ENCODE peak calls at places on chromosome 5, in four cellular contexts. One of them, this sample, is unnamed.

GRCh38 chr5:44809215-44809955 is 638 bp downstream of the MRPS30 start:
- DNase-seq in heart left ventricle: peak
- DNase-seq in Peyer's patch: peak
- DNase-seq in endodermal cell: peak
- DNase-seq in this sample: peak

GRCh38 chr5:4537489-4537888 is 602.6 kb upstream of the ADAMTS16 start:
- DNase-seq in heart left ventricle: no peak
- DNase-seq in Peyer's patch: no peak
- DNase-seq in endodermal cell: no peak
- DNase-seq in this sample: no peak

GRCh38 chr5:61082516-61083280 is 79.6 kb downstream of the SMIM15 start:
- DNase-seq in heart left ventricle: no peak
- DNase-seq in Peyer's patch: no peak
- DNase-seq in endodermal cell: no peak
- DNase-seq in this sample: no peak

GRCh38 chr5:139445325-139446170 is 6.2 kb upstream of the DNAJC18 start:
- DNase-seq in heart left ventricle: no peak
- DNase-seq in Peyer's patch: no peak
- DNase-seq in endodermal cell: no peak
- DNase-seq in this sample: no peak

GRCh38 chr5:1383344-1383743 is 38.4 kb upstream of the CLPTM1L start:
- DNase-seq in heart left ventricle: no peak
- DNase-seq in Peyer's patch: no peak
- DNase-seq in endodermal cell: no peak
- DNase-seq in this sample: no peak

GRCh38 chr5:67515020-67515689 is 318.6 kb upstream of the CD180 start:
- DNase-seq in heart left ventricle: no peak
- DNase-seq in Peyer's patch: no peak
- DNase-seq in endodermal cell: no peak
- DNase-seq in this sample: no peak

GRCh38 chr5:142435410-142436115 is 110.7 kb upstream of the SPRY4 start:
- DNase-seq in heart left ventricle: no peak
- DNase-seq in Peyer's patch: no peak
- DNase-seq in endodermal cell: peak
- DNase-seq in this sample: no peak

GRCh38 chr5:57032151-57032551 is 80.2 kb upstream of the MIER3 start:
- DNase-seq in heart left ventricle: no peak
- DNase-seq in Peyer's patch: no peak
- DNase-seq in endodermal cell: no peak
- DNase-seq in this sample: no peak

GRCh38 chr5:143316844-143317631 is 86.4 kb downstream of the NR3C1 start:
- DNase-seq in heart left ventricle: no peak
- DNase-seq in Peyer's patch: no peak
- DNase-seq in endodermal cell: no peak
- DNase-seq in this sample: no peak

GRCh38 chr5:177462702-177463101 is 10.7 kb downstream of the DBN1 start:
- DNase-seq in heart left ventricle: no peak
- DNase-seq in Peyer's patch: no peak
- DNase-seq in endodermal cell: no peak
- DNase-seq in this sample: no peak
- H3K27ac ChIP-seq in heart left ventricle: peak
- H3K27ac ChIP-seq in Peyer's patch: no peak
- H3K27ac ChIP-seq in endodermal cell: no peak
- H3K27ac ChIP-seq in this sample: peak

GRCh38 chr5:137758121-137758520 is 4.0 kb upstream of the HNRNPA0 start:
- DNase-seq in heart left ventricle: no peak
- DNase-seq in Peyer's patch: no peak
- DNase-seq in endodermal cell: no peak
- DNase-seq in this sample: no peak

GRCh38 chr5:137760294-137761019 is 6.3 kb upstream of the HNRNPA0 start:
- DNase-seq in heart left ventricle: no peak
- DNase-seq in Peyer's patch: no peak
- DNase-seq in endodermal cell: no peak
- DNase-seq in this sample: no peak

GRCh38 chr5:137758719-137759312 is 4.7 kb upstream of the HNRNPA0 start:
- DNase-seq in heart left ventricle: no peak
- DNase-seq in Peyer's patch: no peak
- DNase-seq in endodermal cell: no peak
- DNase-seq in this sample: no peak

GRCh38 chr5:137754961-137755762 is 999 bp upstream of the HNRNPA0 start:
- DNase-seq in heart left ventricle: no peak
- DNase-seq in Peyer's patch: no peak
- DNase-seq in endodermal cell: no peak
- DNase-seq in this sample: no peak

GRCh38 chr5:137757634-137758033 is 3.5 kb upstream of the HNRNPA0 start:
- DNase-seq in heart left ventricle: no peak
- DNase-seq in Peyer's patch: no peak
- DNase-seq in endodermal cell: no peak
- DNase-seq in this sample: no peak
- TF ChIP-seq CTCF in heart left ventricle: no peak
- TF ChIP-seq CTCF in Peyer's patch: no peak
- TF ChIP-seq CTCF in endodermal cell: no peak
- TF ChIP-seq CTCF in this sample: no peak

GRCh38 chr5:37198842-37199241 is 50.3 kb downstream of the CPLANE1 start:
- DNase-seq in heart left ventricle: no peak
- DNase-seq in Peyer's patch: no peak
- DNase-seq in endodermal cell: no peak
- DNase-seq in this sample: no peak

GRCh38 chr5:37198066-37198465 is 51.1 kb downstream of the CPLANE1 start:
- DNase-seq in heart left ventricle: no peak
- DNase-seq in Peyer's patch: no peak
- DNase-seq in endodermal cell: no peak
- DNase-seq in this sample: no peak

GRCh38 chr5:37197340-37198050 is 51.7 kb downstream of the CPLANE1 start:
- DNase-seq in heart left ventricle: no peak
- DNase-seq in Peyer's patch: no peak
- DNase-seq in endodermal cell: peak
- DNase-seq in this sample: no peak
- H3K4me3 ChIP-seq in heart left ventricle: peak
- H3K4me3 ChIP-seq in Peyer's patch: no peak
- H3K4me3 ChIP-seq in endodermal cell: no peak
- H3K4me3 ChIP-seq in this sample: peak

GRCh38 chr5:151775025-151775606 is 3.4 kb downstream of the G3BP1 start:
- DNase-seq in heart left ventricle: no peak
- DNase-seq in Peyer's patch: no peak
- DNase-seq in endodermal cell: no peak
- DNase-seq in this sample: no peak

GRCh38 chr5:151772029-151772867 is 494 bp downstream of the G3BP1 start:
- DNase-seq in heart left ventricle: peak
- DNase-seq in Peyer's patch: peak
- DNase-seq in endodermal cell: peak
- DNase-seq in this sample: peak

GRCh38 chr5:151771259-151772028 is at the start of gene G3BP1:
- DNase-seq in heart left ventricle: peak
- DNase-seq in Peyer's patch: peak
- DNase-seq in endodermal cell: peak
- DNase-seq in this sample: peak

GRCh38 chr5:151772868-151773561 is 1.3 kb downstream of the G3BP1 start:
- DNase-seq in heart left ventricle: no peak
- DNase-seq in Peyer's patch: no peak
- DNase-seq in endodermal cell: no peak
- DNase-seq in this sample: no peak

GRCh38 chr5:151773979-151774378 is 2.2 kb downstream of the G3BP1 start:
- DNase-seq in heart left ventricle: no peak
- DNase-seq in Peyer's patch: no peak
- DNase-seq in endodermal cell: no peak
- DNase-seq in this sample: no peak
- H3K27ac ChIP-seq in heart left ventricle: no peak
- H3K27ac ChIP-seq in Peyer's patch: no peak
- H3K27ac ChIP-seq in endodermal cell: no peak
- H3K27ac ChIP-seq in this sample: peak

DNA sequence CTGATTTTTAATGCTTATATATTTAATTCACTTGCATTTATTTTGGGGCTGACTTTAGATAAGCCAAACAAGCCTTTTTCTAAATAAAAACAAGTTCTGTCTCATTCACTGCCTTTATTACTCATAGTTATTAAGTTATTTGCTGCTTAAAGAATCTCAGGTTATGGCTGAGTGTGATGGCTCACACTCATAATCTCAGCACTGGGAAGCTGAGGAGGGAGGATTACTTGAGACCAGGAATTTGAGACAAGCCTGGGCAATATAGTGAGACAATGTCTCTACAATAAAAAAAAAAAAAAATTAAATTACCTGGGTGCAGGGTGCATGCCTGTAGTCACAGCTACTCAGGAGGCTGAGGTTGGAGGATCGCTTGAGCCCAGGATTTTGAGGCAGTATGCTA is 85.0 kb upstream of the MAN2A1 start:
- DNase-seq in heart left ventricle: no peak
- DNase-seq in Peyer's patch: no peak
- DNase-seq in endodermal cell: no peak
- DNase-seq in this sample: no peak
- TF ChIP-seq CTCF in heart left ventricle: no peak
- TF ChIP-seq CTCF in Peyer's patch: no peak
- TF ChIP-seq CTCF in endodermal cell: no peak
- TF ChIP-seq CTCF in this sample: no peak

GRCh38 chr5:171630047-171630669 is 155.5 kb upstream of the SMIM23 start:
- DNase-seq in heart left ventricle: peak
- DNase-seq in Peyer's patch: no peak
- DNase-seq in endodermal cell: peak
- DNase-seq in this sample: no peak

GRCh38 chr5:171628344-171628743 is 157.3 kb upstream of the SMIM23 start:
- DNase-seq in heart left ventricle: no peak
- DNase-seq in Peyer's patch: no peak
- DNase-seq in endodermal cell: no peak
- DNase-seq in this sample: peak

GRCh38 chr5:171629221-171630005 is 156.2 kb upstream of the SMIM23 start:
- DNase-seq in heart left ventricle: no peak
- DNase-seq in Peyer's patch: no peak
- DNase-seq in endodermal cell: peak
- DNase-seq in this sample: no peak

GRCh38 chr5:171632618-171633017 is 153.0 kb upstream of the SMIM23 start:
- DNase-seq in heart left ventricle: no peak
- DNase-seq in Peyer's patch: no peak
- DNase-seq in endodermal cell: peak
- DNase-seq in this sample: no peak

GRCh38 chr5:171630670-171631065 is 154.9 kb upstream of the SMIM23 start:
- DNase-seq in heart left ventricle: no peak
- DNase-seq in Peyer's patch: no peak
- DNase-seq in endodermal cell: peak
- DNase-seq in this sample: no peak
- H3K4me3 ChIP-seq in heart left ventricle: no peak
- H3K4me3 ChIP-seq in Peyer's patch: no peak
- H3K4me3 ChIP-seq in endodermal cell: no peak
- H3K4me3 ChIP-seq in this sample: no peak

GRCh38 chr5:30690931-30691330 is 502.6 kb upstream of the CDH6 start:
- DNase-seq in heart left ventricle: no peak
- DNase-seq in Peyer's patch: no peak
- DNase-seq in endodermal cell: no peak
- DNase-seq in this sample: no peak
- H3K27ac ChIP-seq in heart left ventricle: no peak
- H3K27ac ChIP-seq in Peyer's patch: no peak
- H3K27ac ChIP-seq in endodermal cell: no peak
- H3K27ac ChIP-seq in this sample: no peak